ENCODE peak calls at places on chromosomes 13 and 19, in seven cellular contexts. E is osteocyte, X is heart right ventricle, P is HFFc6, K is GM23338, I is lower leg skin, W is BJ. J is an unnamed sample.

GRCh38 chr19:47274071-47274890 is at the start of gene INAFM1:
- DNase-seq in K (peak; percentile 95), X (peak; percentile 98), W (no peak), I (peak; percentile 100), P (peak; percentile 90), E (peak; percentile 99), J (peak; percentile 99)

GRCh38 chr19:10678813-10679212 is 22.4 kb upstream of the QTRT1 start:
- DNase-seq in X (no peak), P (no peak), W (no peak), K (no peak), I (no peak), E (no peak), J (no peak)

GRCh38 chr13:51453308-51453958 is 597 bp upstream of the INTS6 start:
- DNase-seq in X (peak; percentile 85), I (peak; percentile 96), K (peak; percentile 74), W (no peak), P (no peak), E (no peak), J (peak; percentile 36)

GRCh38 chr13:112073245-112074138 is 6.5 kb downstream of the SOX1 start:
- DNase-seq in K (peak; percentile 89), X (no peak), P (no peak), I (no peak), E (no peak), W (no peak), J (no peak)

GRCh38 chr13:114140909-114141255 is 8.5 kb upstream of the RASA3 start:
- DNase-seq in P (no peak), X (no peak), I (no peak), K (no peak), E (no peak), W (no peak), J (no peak)

GRCh38 chr13:50844181-50844875 is 836 bp upstream of the DLEU7 start:
- DNase-seq in I (no peak), X (no peak), K (no peak), W (no peak), P (no peak), E (no peak), J (no peak)

GRCh38 chr13:29713841-29714240 is 118.4 kb upstream of the SLC7A1 start:
- DNase-seq in K (peak; percentile 57), E (no peak), W (no peak), P (peak; percentile 14), I (no peak), X (no peak), J (no peak)

GRCh38 chr19:50537769-50538230 is 24.1 kb upstream of the ASPDH start:
- DNase-seq in E (peak; percentile 90), K (peak; percentile 99), X (peak; percentile 69), I (no peak), W (peak; percentile 7), P (peak; percentile 64), J (peak; percentile 57)

GRCh38 chr19:17214531-17215124 is 529 bp upstream of the USE1 start:
- DNase-seq in I (no peak), X (no peak), E (no peak), P (no peak), W (no peak), K (peak; percentile 56), J (no peak)

GRCh38 chr19:7618366-7618765 is 11.0 kb downstream of the XAB2 start:
- DNase-seq in P (no peak), E (no peak), K (no peak), I (no peak), W (no peak), X (no peak), J (no peak)

GRCh38 chr19:39090881-39091280 is 6.7 kb downstream of the ACP7 start:
- DNase-seq in W (no peak), P (no peak), I (no peak), K (no peak), X (no peak), E (no peak), J (no peak)

GRCh38 chr13:99446242-99446641 is 55.0 kb upstream of the TM9SF2 start:
- DNase-seq in I (no peak), E (no peak), P (no peak), K (peak; percentile 79), X (no peak), W (no peak), J (no peak)
- TF ChIP-seq CTCF in I (no peak), E (no peak), P (no peak), K (peak; percentile 67), X (no peak), W (no peak), J (no peak)

GRCh38 chr19:15463865-15464371 is 426 bp downstream of the RASAL3 start:
- DNase-seq in W (no peak), I (no peak), E (no peak), P (no peak), X (no peak), K (peak; percentile 59), J (no peak)
- TF ChIP-seq CTCF in W (no peak), I (no peak), E (no peak), P (no peak), X (no peak), K (peak; percentile 7), J (no peak)

DNA sequence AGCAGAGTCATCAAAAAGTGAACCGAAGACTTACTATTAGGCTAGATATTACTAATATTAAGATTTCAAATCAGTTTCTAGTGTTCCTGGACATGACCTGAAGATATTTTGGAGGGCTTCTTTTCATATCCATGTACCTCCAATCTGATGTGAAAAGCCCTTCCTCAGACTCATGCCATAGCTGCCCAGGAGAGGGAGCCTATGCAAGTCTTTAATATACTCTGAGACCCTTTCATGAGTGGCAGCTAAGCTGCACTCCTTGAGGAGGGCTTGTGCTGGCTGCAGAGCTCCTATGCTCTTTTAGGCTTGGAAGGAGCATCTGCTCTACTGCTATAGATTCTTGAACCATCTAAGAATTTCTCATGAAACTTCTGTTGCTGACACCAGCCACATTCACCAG is 715.3 kb downstream of the OLFM4 start:
- DNase-seq in P (no peak), K (peak; percentile 33), W (no peak), I (no peak), E (no peak), X (no peak), J (no peak)
- TF ChIP-seq CTCF in P (no peak), K (peak; percentile 53), W (no peak), I (no peak), E (no peak), X (no peak), J (no peak)

DNA sequence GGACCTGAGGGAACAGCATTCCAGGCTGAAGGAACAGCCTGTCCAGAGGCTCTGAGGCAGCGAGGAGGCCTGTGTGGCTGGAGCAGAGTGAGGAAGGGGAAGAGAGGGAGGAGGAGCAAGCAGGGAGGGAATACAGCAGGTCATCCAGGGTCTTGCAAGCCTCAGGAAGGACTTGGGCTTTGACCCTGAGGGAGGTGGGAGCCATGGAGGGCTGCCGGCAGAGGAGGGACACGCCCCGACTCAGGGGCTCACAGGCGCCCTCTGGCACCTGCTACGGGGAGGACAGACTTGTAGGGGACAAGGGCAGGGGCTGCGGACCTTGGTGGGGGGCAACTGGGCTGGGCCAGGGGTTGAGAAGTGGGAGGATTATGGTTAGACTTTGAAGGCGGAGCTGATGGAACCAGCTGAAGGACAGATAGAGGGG is 4.7 kb downstream of the TINCR start:
- DNase-seq in P (no peak), X (no peak), E (no peak), W (no peak), I (no peak), K (peak; percentile 68), J (no peak)
- TF ChIP-seq CTCF in P (no peak), X (no peak), E (no peak), W (no peak), I (no peak), K (peak; percentile 47), J (no peak)

GRCh38 chr13:69946443-69946955 is 161.1 kb upstream of the ATXN8OS start:
- DNase-seq in W (no peak), K (peak; percentile 5), X (no peak), P (no peak), E (no peak), I (no peak), J (no peak)
- TF ChIP-seq CTCF in W (no peak), K (no peak), X (no peak), P (no peak), E (no peak), I (no peak), J (no peak)

DNA sequence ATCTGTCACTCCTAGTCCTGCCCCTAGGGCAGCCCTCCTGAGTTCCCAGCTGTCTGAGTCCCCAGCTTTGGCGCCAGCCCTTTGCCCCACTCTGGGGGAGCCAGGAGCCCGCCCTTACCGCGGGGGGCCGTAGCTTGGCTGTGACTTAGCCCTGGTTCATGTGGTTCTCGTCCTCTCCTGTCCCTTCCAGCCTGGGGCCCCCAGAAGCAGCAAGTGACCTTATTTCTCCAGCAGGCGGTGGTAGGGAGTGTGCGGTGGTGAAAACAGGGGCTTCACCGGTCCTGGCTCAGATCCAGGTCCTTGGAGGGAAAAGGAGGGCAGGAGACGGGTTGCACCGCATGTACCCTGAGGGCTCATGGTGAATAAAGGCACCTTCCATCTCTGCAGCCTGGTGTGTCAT is 7.9 kb downstream of the GIPC3 start:
- DNase-seq in W (no peak), I (no peak), P (no peak), E (no peak), X (no peak), K (peak; percentile 75), J (no peak)
- TF ChIP-seq CTCF in W (peak; percentile 10), I (no peak), P (peak; percentile 12), E (no peak), X (no peak), K (peak; percentile 51), J (no peak)

GRCh38 chr19:18338471-18339001 is 1.9 kb upstream of the PGPEP1 start:
- DNase-seq in I (no peak), X (no peak), W (no peak), E (no peak), P (no peak), K (no peak), J (no peak)

GRCh38 chr19:18342090-18342632 is 1.8 kb downstream of the PGPEP1 start:
- DNase-seq in P (no peak), I (no peak), X (no peak), W (no peak), K (no peak), E (no peak), J (no peak)

GRCh38 chr19:18340990-18341868 is 831 bp downstream of the PGPEP1 start:
- DNase-seq in W (no peak), X (peak; percentile 53), K (peak; percentile 47), P (peak; percentile 39), E (no peak), I (peak; percentile 91), J (peak; percentile 29)

GRCh38 chr19:18340237-18340989 is at the start of gene PGPEP1:
- DNase-seq in I (peak; percentile 89), P (peak; percentile 35), E (peak; percentile 91), K (peak; percentile 87), X (peak; percentile 82), W (no peak), J (peak; percentile 27)

DNA sequence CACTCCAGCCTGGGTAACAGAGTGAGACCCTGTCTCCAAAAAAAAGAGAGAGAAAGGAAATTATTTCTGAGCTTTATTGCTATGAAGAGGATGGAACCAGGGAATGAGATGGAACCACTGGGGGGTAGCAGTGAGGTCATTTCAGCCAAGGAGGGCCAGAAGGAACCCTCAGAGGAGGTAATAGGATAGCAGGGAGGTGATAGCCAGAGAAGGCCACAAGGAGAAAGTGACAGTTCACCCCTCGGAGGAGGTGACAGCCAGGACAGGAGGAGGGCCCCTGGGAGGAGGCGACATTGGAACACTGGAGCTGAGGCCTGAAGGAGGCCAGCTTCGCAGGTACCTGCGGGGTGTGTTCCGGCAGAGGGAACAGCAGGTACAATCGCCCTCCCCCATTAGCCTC is 695 bp upstream of the PGPEP1 start:
- DNase-seq in P (peak; percentile 10), I (no peak), X (no peak), W (no peak), E (no peak), K (peak; percentile 74), J (no peak)
- TF ChIP-seq CTCF in P (peak; percentile 59), I (no peak), X (no peak), W (peak; percentile 26), E (peak; percentile 22), K (peak; percentile 41), J (no peak)

J was measured in omental fat pad.